ENCODE peak calls at places on chromosomes 7 and 10, in five cellular contexts. B is caudate nucleus, A is tibial nerve, C is hypothalamus, T is progenitor cell of endocrine pancreas. R is an unnamed sample.

GRCh38 chr7:80841566-80842478 is 77.0 kb downstream of the SEMA3C start:
- DNase-seq in B (no peak), A (no peak), T (no peak), C (no peak), R (no peak)

GRCh38 chr10:10870523-10871241 is 147.0 kb upstream of the CELF2 start:
- DNase-seq in B (no peak), C (no peak), T (no peak), A (no peak), R (no peak)

GRCh38 chr10:98778277-98778759 is 331.6 kb upstream of the HPS1 start:
- DNase-seq in C (no peak), A (no peak), T (no peak), B (no peak), R (no peak)

GRCh38 chr7:137006293-137006692 is 137.8 kb downstream of the CHRM2 start:
- DNase-seq in C (no peak), B (no peak), T (no peak), A (no peak), R (no peak)

GRCh38 chr10:88538038-88538437 is 45.1 kb downstream of the RNLS start:
- DNase-seq in T (no peak), C (no peak), A (peak; percentile 46), B (no peak), R (no peak)

GRCh38 chr10:93224005-93224779 is 150.5 kb downstream of the CYP26A1 start:
- DNase-seq in T (no peak), C (no peak), B (no peak), A (no peak), R (no peak)

GRCh38 chr10:121598261-121599249 is at the start of gene FGFR2:
- DNase-seq in C (peak; percentile 71), B (no peak), T (peak; percentile 87), A (peak; percentile 63), R (peak; percentile 93)

GRCh38 chr10:16545126-16545736 is 23.6 kb upstream of the C1QL3 start:
- DNase-seq in T (no peak), B (no peak), C (no peak), A (no peak), R (no peak)

GRCh38 chr10:54722075-54722474 is 79.0 kb downstream of the PCDH15 start:
- DNase-seq in T (no peak), A (no peak), C (no peak), B (no peak), R (no peak)

GRCh38 chr7:26451997-26452396 is 160.3 kb downstream of the SNX10 start:
- DNase-seq in T (no peak), B (no peak), A (no peak), C (no peak), R (no peak)

GRCh38 chr10:100510533-100511308 is 8.9 kb downstream of the SEC31B start:
- DNase-seq in C (no peak), A (no peak), T (no peak), B (no peak), R (no peak)

GRCh38 chr10:63703113-63703670 is 182.0 kb downstream of the REEP3 start:
- DNase-seq in A (no peak), C (no peak), T (no peak), B (no peak), R (no peak)

GRCh38 chr10:100537475-100537874 is 1.7 kb downstream of the HIF1AN start:
- DNase-seq in A (no peak), C (no peak), T (no peak), B (no peak), R (no peak)

GRCh38 chr10:103153302-103153759 is 39.7 kb downstream of the NT5C2 start:
- DNase-seq in T (no peak), B (no peak), A (peak; percentile 19), C (peak; percentile 17), R (no peak)

GRCh38 chr10:121578298-121578697 is 19.9 kb downstream of the FGFR2 start:
- DNase-seq in B (no peak), C (no peak), A (no peak), T (no peak), R (no peak)

GRCh38 chr10:7592627-7593026 is 74.1 kb downstream of the ITIH5 start:
- DNase-seq in T (no peak), A (no peak), B (no peak), C (no peak), R (no peak)

GRCh38 chr10:46234431-46235060 is 52.3 kb upstream of the ANTXRL start:
- DNase-seq in A (no peak), B (no peak), C (no peak), T (peak; percentile 4), R (no peak)

GRCh38 chr7:148773344-148773743 is 74.6 kb downstream of the CUL1 start:
- DNase-seq in C (no peak), A (no peak), T (no peak), B (no peak), R (no peak)